ENCODE peak calls at places on chromosomes 12 and 14, in eight cellular contexts. L is gastrocnemius medialis, K is lower leg skin, R is Peyer's patch, Q is transverse colon, X is ovary, Y is body of pancreas, U is breast epithelium. F is an unnamed sample.

GRCh38 chr14:54606631-54607133 is 39.8 kb downstream of the SAMD4A start:
- DNase-seq in L (peak), K (no peak), R (no peak), Q (no peak), X (no peak), Y (no peak), U (no peak), F (peak)

GRCh38 chr14:64823305-64823985 is 56.3 kb downstream of the SPTB start:
- DNase-seq in L (peak), K (peak), R (peak), Q (peak), X (peak), Y (peak), U (peak), F (peak)

GRCh38 chr14:52413729-52414453 is 99.8 kb downstream of the PTGER2 start:
- DNase-seq in L (no peak), K (no peak), R (no peak), Q (no peak), X (no peak), Y (no peak), U (no peak), F (no peak)

GRCh38 chr14:77046706-77047105 is 18.2 kb upstream of the IRF2BPL start:
- DNase-seq in L (no peak), K (no peak), R (no peak), Q (no peak), X (no peak), Y (no peak), U (no peak), F (no peak)

GRCh38 chr12:68498736-68499135 is 112.0 kb upstream of the RAP1B start:
- DNase-seq in L (no peak), K (no peak), R (no peak), Q (no peak), X (no peak), Y (no peak), U (no peak), F (no peak)

GRCh38 chr12:116559330-116560080 is at the start of gene MAP1LC3B2:
- DNase-seq in L (peak), K (peak), R (peak), Q (peak), X (no peak), Y (peak), U (no peak), F (peak)

GRCh38 chr12:111309584-111309983 is 59.3 kb downstream of the PHETA1 start:
- DNase-seq in L (no peak), K (no peak), R (no peak), Q (no peak), X (no peak), Y (no peak), U (no peak), F (no peak)

GRCh38 chr12:94109154-94109553 is 39.2 kb upstream of the PLXNC1 start:
- DNase-seq in L (no peak), K (no peak), R (no peak), Q (no peak), X (no peak), Y (no peak), U (no peak), F (no peak)

GRCh38 chr12:48054955-48055821 is 50.7 kb downstream of the SENP1 start:
- DNase-seq in L (no peak), K (no peak), R (no peak), Q (no peak), X (no peak), Y (no peak), U (no peak), F (no peak)

GRCh38 chr12:59717436-59717835 is 121.6 kb downstream of the SLC16A7 start:
- DNase-seq in L (no peak), K (no peak), R (no peak), Q (no peak), X (no peak), Y (no peak), U (no peak), F (no peak)

GRCh38 chr14:65213316-65213715 is 111.0 kb upstream of the MAX start:
- DNase-seq in L (no peak), K (no peak), R (no peak), Q (no peak), X (no peak), Y (no peak), U (no peak), F (no peak)

GRCh38 chr12:124715121-124715990 is 147.9 kb upstream of the NCOR2 start:
- DNase-seq in L (no peak), K (no peak), R (no peak), Q (peak), X (no peak), Y (no peak), U (no peak), F (no peak)

GRCh38 chr14:82855912-82856381 is 1322.3 kb upstream of the SEL1L start:
- DNase-seq in L (no peak), K (no peak), R (no peak), Q (no peak), X (no peak), Y (no peak), U (no peak), F (no peak)

GRCh38 chr14:87994974-87995373 is 2.0 kb upstream of the GALC start:
- DNase-seq in L (no peak), K (no peak), R (no peak), Q (no peak), X (no peak), Y (no peak), U (no peak), F (no peak)

GRCh38 chr12:112007945-112008344 is 5.0 kb downstream of the TMEM116 start:
- DNase-seq in L (no peak), K (no peak), R (no peak), Q (no peak), X (no peak), Y (no peak), U (no peak), F (no peak)

GRCh38 chr12:2013527-2014223 is 9.4 kb upstream of the DCP1B start:
- DNase-seq in L (no peak), K (no peak), R (no peak), Q (no peak), X (peak), Y (no peak), U (no peak), F (no peak)

GRCh38 chr14:103198429-103199140 is 75.3 kb downstream of the TNFAIP2 start:
- DNase-seq in L (peak), K (peak), R (no peak), Q (no peak), X (no peak), Y (peak), U (no peak), F (no peak)

GRCh38 chr14:68862954-68863594 is 70.2 kb upstream of the ZFP36L1 start:
- DNase-seq in L (peak), K (peak), R (peak), Q (peak), X (peak), Y (peak), U (peak), F (peak)

GRCh38 chr14:36513012-36513420 is 7.0 kb downstream of the NKX2-1 start:
- DNase-seq in L (no peak), K (no peak), R (no peak), Q (no peak), X (no peak), Y (no peak), U (no peak), F (no peak)

GRCh38 chr12:80325167-80325959 is 118.7 kb upstream of the PTPRQ start:
- DNase-seq in L (no peak), K (no peak), R (no peak), Q (no peak), X (no peak), Y (no peak), U (no peak), F (no peak)

GRCh38 chr14:55388160-55388559 is 23.5 kb downstream of the ATG14 start:
- DNase-seq in L (no peak), K (no peak), R (no peak), Q (no peak), X (no peak), Y (no peak), U (no peak), F (no peak)

GRCh38 chr12:115451785-115452736 is 768.1 kb upstream of the TBX3 start:
- DNase-seq in L (no peak), K (no peak), R (no peak), Q (no peak), X (peak), Y (peak), U (no peak), F (peak)

GRCh38 chr12:80041691-80042090 is 57.6 kb upstream of the OTOGL start:
- DNase-seq in L (no peak), K (no peak), R (no peak), Q (no peak), X (no peak), Y (no peak), U (no peak), F (no peak)

GRCh38 chr12:91178801-91179200 is 3.8 kb downstream of the DCN start:
- DNase-seq in L (no peak), K (no peak), R (no peak), Q (no peak), X (no peak), Y (no peak), U (no peak), F (no peak)

GRCh38 chr12:42691991-42692557 is 102.5 kb upstream of the PRICKLE1 start:
- DNase-seq in L (no peak), K (no peak), R (no peak), Q (no peak), X (peak), Y (no peak), U (no peak), F (no peak)

GRCh38 chr12:79690156-79690605 is 583 bp downstream of the PAWR start:
- DNase-seq in L (no peak), K (no peak), R (no peak), Q (no peak), X (peak), Y (peak), U (no peak), F (peak)

GRCh38 chr14:100305446-100306255 is 593 bp downstream of the SLC25A29 start:
- DNase-seq in L (peak), K (no peak), R (peak), Q (peak), X (peak), Y (no peak), U (no peak), F (peak)

GRCh38 chr12:19726122-19726521 is 286.8 kb downstream of the AEBP2 start:
- DNase-seq in L (no peak), K (no peak), R (no peak), Q (no peak), X (no peak), Y (no peak), U (no peak), F (no peak)

GRCh38 chr12:58387199-58387598 is 445.8 kb downstream of the ATP23 start:
- DNase-seq in L (no peak), K (no peak), R (no peak), Q (no peak), X (no peak), Y (no peak), U (no peak), F (no peak)

GRCh38 chr12:66302827-66303169 is 505 bp downstream of the HELB start:
- DNase-seq in L (no peak), K (no peak), R (no peak), Q (no peak), X (no peak), Y (no peak), U (no peak), F (no peak)

GRCh38 chr12:66297923-66298322 is 4.4 kb upstream of the HELB start:
- DNase-seq in L (no peak), K (no peak), R (no peak), Q (no peak), X (no peak), Y (no peak), U (no peak), F (no peak)

GRCh38 chr12:66297080-66297479 is 5.2 kb upstream of the HELB start:
- DNase-seq in L (no peak), K (no peak), R (no peak), Q (no peak), X (no peak), Y (no peak), U (no peak), F (no peak)

GRCh38 chr12:66304296-66304915 is 2.1 kb downstream of the HELB start:
- DNase-seq in L (no peak), K (no peak), R (no peak), Q (no peak), X (no peak), Y (no peak), U (no peak), F (no peak)

DNA sequence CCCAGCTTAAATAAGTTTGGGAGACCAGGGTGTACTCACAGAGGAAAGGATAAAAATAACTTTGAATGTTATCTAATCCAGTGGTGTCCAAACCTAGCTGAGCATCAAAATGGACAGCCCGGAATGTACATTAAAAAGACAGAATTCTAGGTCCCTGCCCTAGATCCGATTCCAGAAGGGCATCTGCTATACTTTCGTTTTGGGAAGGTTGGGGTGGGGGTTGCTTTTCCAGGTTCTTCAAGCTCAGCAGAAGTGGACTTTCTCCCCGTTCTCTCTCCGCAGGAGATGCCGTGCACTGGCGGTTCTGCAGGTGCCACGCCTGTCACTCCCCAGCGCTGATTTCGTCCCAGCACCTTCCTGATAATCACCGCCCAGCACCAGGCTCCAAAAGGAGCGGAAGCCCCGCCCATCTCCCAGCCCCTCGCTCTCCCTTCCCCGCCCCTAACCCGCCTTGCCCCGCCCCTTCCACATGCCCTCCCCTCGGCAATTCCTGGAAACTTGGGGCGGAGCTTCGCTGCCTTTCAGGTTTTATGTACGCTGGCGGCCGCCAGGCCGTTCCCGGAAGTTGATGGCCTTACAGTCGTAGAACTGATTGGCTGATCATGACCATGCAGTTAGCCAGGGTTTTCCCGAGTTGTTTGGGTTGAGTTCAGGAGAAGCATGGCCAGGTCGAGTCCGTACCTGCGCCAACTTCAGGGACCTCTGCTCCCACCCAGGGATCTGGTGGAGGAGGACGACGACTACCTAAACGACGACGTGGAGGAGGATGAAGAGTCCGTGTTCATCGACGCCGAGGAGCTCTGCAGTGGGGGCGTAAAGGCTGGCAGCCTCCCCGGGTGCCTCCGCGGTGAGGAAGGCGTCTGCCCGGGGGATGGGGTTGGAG is at the start of gene HELB:
- DNase-seq in L (peak), K (peak), R (peak), Q (peak), X (peak), Y (peak), U (peak), F (peak)
- TF ChIP-seq POLR2A in L (no peak), K (no peak), R (peak), Q (peak), X (no peak), Y (peak), U (no peak), F (peak)

GRCh38 chr12:113390064-113391043 is 13.3 kb downstream of the SDS start:
- DNase-seq in L (no peak), K (no peak), R (no peak), Q (no peak), X (no peak), Y (no peak), U (no peak), F (no peak)
- TF ChIP-seq POLR2A in L (no peak), K (no peak), R (no peak), Q (no peak), X (no peak), Y (no peak), U (no peak), F (no peak)

DNA sequence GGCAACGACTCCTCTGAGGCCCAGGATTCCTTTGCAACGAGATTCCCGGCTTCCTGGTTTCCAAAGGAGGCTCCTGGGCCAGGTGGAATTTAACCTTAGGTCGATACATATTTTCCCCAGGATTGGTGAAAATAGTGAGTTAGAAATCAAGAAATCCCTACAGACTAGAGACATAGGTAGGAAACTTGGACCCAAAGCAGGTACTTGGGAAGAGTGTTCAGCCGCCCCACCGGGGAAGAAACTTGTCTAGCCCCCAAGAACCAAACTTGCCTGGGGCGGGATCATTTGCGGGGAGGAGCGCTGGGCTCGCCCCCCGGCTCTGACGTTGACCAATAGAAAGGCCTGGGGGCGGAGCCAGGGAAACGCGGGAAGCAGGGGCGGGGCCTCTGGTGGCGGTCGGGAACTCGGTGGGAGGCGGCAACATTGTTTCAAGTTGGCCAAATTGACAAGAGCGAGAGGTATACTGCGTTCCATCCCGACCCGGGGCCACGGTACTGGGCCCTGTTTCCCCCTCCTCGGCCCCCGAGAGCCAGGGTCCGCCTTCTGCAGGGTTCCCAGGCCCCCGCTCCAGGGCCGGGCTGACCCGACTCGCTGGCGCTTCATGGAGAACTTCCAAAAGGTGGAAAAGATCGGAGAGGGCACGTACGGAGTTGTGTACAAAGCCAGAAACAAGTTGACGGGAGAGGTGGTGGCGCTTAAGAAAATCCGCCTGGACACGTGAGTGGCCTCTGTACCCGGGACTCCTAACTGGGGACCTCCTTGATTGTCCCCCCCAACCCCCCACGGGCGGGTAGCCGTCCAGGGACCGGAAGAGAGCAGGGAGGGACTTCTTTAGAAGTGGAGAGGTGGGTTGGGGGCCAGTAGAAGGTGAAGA is at the start of gene CDK2:
- DNase-seq in L (peak), K (peak), R (peak), Q (peak), X (peak), Y (peak), U (peak), F (peak)
- TF ChIP-seq POLR2A in L (peak), K (no peak), R (peak), Q (peak), X (peak), Y (peak), U (peak), F (peak)

DNA sequence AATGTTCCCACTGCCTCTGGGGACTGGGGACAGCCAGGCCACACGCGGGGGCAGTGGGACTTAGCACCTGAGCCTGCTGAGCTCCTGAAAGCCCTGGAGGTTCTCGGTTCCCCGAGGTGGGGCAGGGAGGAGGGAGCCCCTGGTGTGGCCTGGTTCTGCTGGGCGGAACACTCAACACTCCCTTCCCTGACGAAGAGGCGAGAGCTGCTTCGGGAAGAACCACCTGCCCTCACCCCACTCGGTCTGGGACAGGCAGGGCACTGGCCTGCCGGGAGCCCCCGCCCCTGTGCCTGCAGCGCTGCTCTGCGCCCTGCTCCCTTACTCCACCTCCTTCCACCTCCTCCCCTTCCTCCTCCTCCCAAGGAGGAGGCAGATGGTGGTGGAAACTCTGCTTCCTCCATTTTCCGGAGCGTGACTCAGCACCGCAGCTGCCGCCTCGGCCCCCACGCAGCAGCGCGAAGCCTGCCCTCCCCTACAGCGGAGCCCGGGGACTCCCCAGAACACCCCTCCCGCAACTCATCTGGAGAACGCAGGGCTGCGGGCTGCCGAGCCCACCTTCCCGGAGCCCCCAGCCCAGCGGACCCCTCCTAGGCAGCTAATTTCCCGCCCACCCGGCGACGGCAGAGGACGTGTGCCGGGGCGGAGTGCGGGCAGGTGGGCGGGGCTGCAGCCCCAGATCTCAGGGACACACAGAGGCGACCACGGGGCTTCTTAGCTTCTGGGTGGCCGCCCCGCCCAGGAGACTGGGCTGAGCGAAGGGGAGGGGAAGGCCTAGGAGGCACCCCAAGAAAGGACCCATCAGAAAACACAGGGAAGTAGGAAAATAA is 11.7 kb upstream of the INF2 start:
- DNase-seq in L (peak), K (peak), R (peak), Q (peak), X (peak), Y (peak), U (peak), F (peak)
- TF ChIP-seq POLR2A in L (peak), K (peak), R (peak), Q (peak), X (peak), Y (peak), U (peak), F (no peak)

GRCh38 chr12:121465921-121466799 is 66.2 kb downstream of the RNF34 start:
- DNase-seq in L (no peak), K (no peak), R (peak), Q (peak), X (no peak), Y (no peak), U (no peak), F (peak)

GRCh38 chr12:121467638-121468403 is 67.9 kb downstream of the RNF34 start:
- DNase-seq in L (peak), K (peak), R (no peak), Q (peak), X (peak), Y (peak), U (no peak), F (peak)

GRCh38 chr12:121464331-121464730 is 64.4 kb downstream of the RNF34 start:
- DNase-seq in L (no peak), K (no peak), R (no peak), Q (no peak), X (no peak), Y (no peak), U (no peak), F (no peak)

GRCh38 chr12:121468451-121468850 is 68.5 kb downstream of the RNF34 start:
- DNase-seq in L (no peak), K (no peak), R (no peak), Q (no peak), X (no peak), Y (no peak), U (no peak), F (no peak)

GRCh38 chr12:121466800-121467637 is 67.1 kb downstream of the RNF34 start:
- DNase-seq in L (peak), K (peak), R (peak), Q (peak), X (peak), Y (peak), U (peak), F (peak)
- TF ChIP-seq POLR2A in L (peak), K (no peak), R (peak), Q (peak), X (no peak), Y (peak), U (no peak), F (no peak)

GRCh38 chr14:75278422-75279152 is at the start of gene FOS:
- DNase-seq in L (peak), K (peak), R (peak), Q (peak), X (peak), Y (peak), U (peak), F (peak)
- TF ChIP-seq POLR2A in L (peak), K (peak), R (peak), Q (peak), X (peak), Y (peak), U (peak), F (peak)